ENCODE peak calls at places on chromosomes 7 and 10, in seven cellular contexts. D is spleen, U is fibroblast of the conjunctiva, V is fibroblast of lung, R is WTC11, W is GM04504, L is glutamatergic neuron. Z is an unnamed sample.

GRCh38 chr7:42107484-42107883 is 129.5 kb downstream of the GLI3 start:
- DNase-seq in D (no peak), U (peak), V (peak), R (peak), W (peak), L (no peak), Z (peak)

GRCh38 chr7:73451780-73452398 is 18.3 kb downstream of the FZD9 start:
- DNase-seq in D (no peak), U (peak), V (peak), R (no peak), W (peak), L (no peak), Z (peak)

GRCh38 chr10:44966129-44966815 is 6.7 kb downstream of the RASSF4 start:
- DNase-seq in D (peak), U (no peak), V (no peak), R (no peak), W (no peak), L (no peak), Z (no peak)

GRCh38 chr7:999921-1000593 is 17.1 kb downstream of the CYP2W1 start:
- DNase-seq in D (no peak), U (no peak), V (no peak), R (no peak), W (no peak), L (peak), Z (no peak)

GRCh38 chr10:52316005-52316404 is 1.9 kb downstream of the DKK1 start:
- DNase-seq in D (no peak), U (no peak), V (peak), R (no peak), W (no peak), L (no peak), Z (peak)

GRCh38 chr7:114786455-114786854 is 135.4 kb upstream of the MDFIC start:
- DNase-seq in D (no peak), U (no peak), V (no peak), R (no peak), W (no peak), L (no peak), Z (no peak)

GRCh38 chr7:98133181-98133580 is 26.5 kb downstream of the LMTK2 start:
- DNase-seq in D (no peak), U (no peak), V (peak), R (no peak), W (no peak), L (no peak), Z (peak)

GRCh38 chr7:34087892-34088891 is 182.9 kb downstream of the BMPER start:
- DNase-seq in D (no peak), U (no peak), V (no peak), R (peak), W (no peak), L (peak), Z (peak)

GRCh38 chr10:116627386-116627933 is 6.7 kb downstream of the PNLIPRP2 start:
- DNase-seq in D (no peak), U (no peak), V (peak), R (peak), W (no peak), L (peak), Z (no peak)